ENCODE peak calls at places on chromosome 1, in ten cellular contexts. One of them, this sample, is unnamed.

GRCh38 chr1:225842074-225842473 is 32.1 kb downstream of the EPHX1 start:
- DNase-seq in LNCaP clone FGC: no peak
- DNase-seq in pancreas: no peak
- DNase-seq in heart left ventricle: no peak
- DNase-seq in pulmonary artery endothelial cell: no peak
- DNase-seq in activated naive CD4-positive, alpha-beta T cell treated with anti-CD3 and anti-CD28 coated beads, Interleukin-2, amount 10 ng/mL, durations not matched to agents 7 days and 5 days: peak
- DNase-seq in dorsolateral prefrontal cortex: peak
- DNase-seq in foreskin melanocyte: no peak
- DNase-seq in ACHN: no peak
- DNase-seq in stimulated activated CD4-positive, alpha-beta T cell treated with anti-CD3 and anti-CD28 coated beads, Interleukin-4, amount 100 ng/mL, for 48 hours: no peak
- DNase-seq in this sample: no peak

GRCh38 chr1:109425391-109425790 is 857 bp downstream of the PSMA5 start:
- DNase-seq in LNCaP clone FGC: no peak
- DNase-seq in pancreas: no peak
- DNase-seq in heart left ventricle: no peak
- DNase-seq in pulmonary artery endothelial cell: no peak
- DNase-seq in activated naive CD4-positive, alpha-beta T cell treated with anti-CD3 and anti-CD28 coated beads, Interleukin-2, amount 10 ng/mL, durations not matched to agents 7 days and 5 days: no peak
- DNase-seq in dorsolateral prefrontal cortex: no peak
- DNase-seq in foreskin melanocyte: no peak
- DNase-seq in ACHN: peak
- DNase-seq in stimulated activated CD4-positive, alpha-beta T cell treated with anti-CD3 and anti-CD28 coated beads, Interleukin-4, amount 100 ng/mL, for 48 hours: no peak
- DNase-seq in this sample: peak

GRCh38 chr1:8892026-8892425 is 13.5 kb upstream of the ENO1 start:
- DNase-seq in LNCaP clone FGC: no peak
- DNase-seq in pancreas: no peak
- DNase-seq in heart left ventricle: no peak
- DNase-seq in pulmonary artery endothelial cell: no peak
- DNase-seq in activated naive CD4-positive, alpha-beta T cell treated with anti-CD3 and anti-CD28 coated beads, Interleukin-2, amount 10 ng/mL, durations not matched to agents 7 days and 5 days: no peak
- DNase-seq in dorsolateral prefrontal cortex: no peak
- DNase-seq in foreskin melanocyte: no peak
- DNase-seq in ACHN: no peak
- DNase-seq in stimulated activated CD4-positive, alpha-beta T cell treated with anti-CD3 and anti-CD28 coated beads, Interleukin-4, amount 100 ng/mL, for 48 hours: no peak
- DNase-seq in this sample: no peak

GRCh38 chr1:153963850-153964331 is 554 bp upstream of the SLC39A1 start:
- DNase-seq in LNCaP clone FGC: no peak
- DNase-seq in pancreas: peak
- DNase-seq in heart left ventricle: no peak
- DNase-seq in pulmonary artery endothelial cell: no peak
- DNase-seq in activated naive CD4-positive, alpha-beta T cell treated with anti-CD3 and anti-CD28 coated beads, Interleukin-2, amount 10 ng/mL, durations not matched to agents 7 days and 5 days: no peak
- DNase-seq in dorsolateral prefrontal cortex: no peak
- DNase-seq in foreskin melanocyte: no peak
- DNase-seq in ACHN: peak
- DNase-seq in stimulated activated CD4-positive, alpha-beta T cell treated with anti-CD3 and anti-CD28 coated beads, Interleukin-4, amount 100 ng/mL, for 48 hours: no peak
- DNase-seq in this sample: no peak

GRCh38 chr1:87478231-87478630 is 149.6 kb downstream of the LMO4 start:
- DNase-seq in LNCaP clone FGC: no peak
- DNase-seq in pancreas: no peak
- DNase-seq in heart left ventricle: no peak
- DNase-seq in pulmonary artery endothelial cell: no peak
- DNase-seq in activated naive CD4-positive, alpha-beta T cell treated with anti-CD3 and anti-CD28 coated beads, Interleukin-2, amount 10 ng/mL, durations not matched to agents 7 days and 5 days: no peak
- DNase-seq in dorsolateral prefrontal cortex: no peak
- DNase-seq in foreskin melanocyte: no peak
- DNase-seq in ACHN: peak
- DNase-seq in stimulated activated CD4-positive, alpha-beta T cell treated with anti-CD3 and anti-CD28 coated beads, Interleukin-4, amount 100 ng/mL, for 48 hours: no peak
- DNase-seq in this sample: no peak

GRCh38 chr1:77658271-77658670 is 24.2 kb downstream of the ZZZ3 start:
- DNase-seq in LNCaP clone FGC: no peak
- DNase-seq in pancreas: no peak
- DNase-seq in heart left ventricle: no peak
- DNase-seq in pulmonary artery endothelial cell: no peak
- DNase-seq in activated naive CD4-positive, alpha-beta T cell treated with anti-CD3 and anti-CD28 coated beads, Interleukin-2, amount 10 ng/mL, durations not matched to agents 7 days and 5 days: no peak
- DNase-seq in dorsolateral prefrontal cortex: no peak
- DNase-seq in foreskin melanocyte: no peak
- DNase-seq in ACHN: no peak
- DNase-seq in stimulated activated CD4-positive, alpha-beta T cell treated with anti-CD3 and anti-CD28 coated beads, Interleukin-4, amount 100 ng/mL, for 48 hours: no peak
- DNase-seq in this sample: no peak

GRCh38 chr1:151309851-151310323 is 17.3 kb downstream of the PI4KB start:
- DNase-seq in LNCaP clone FGC: no peak
- DNase-seq in pancreas: no peak
- DNase-seq in heart left ventricle: no peak
- DNase-seq in pulmonary artery endothelial cell: no peak
- DNase-seq in activated naive CD4-positive, alpha-beta T cell treated with anti-CD3 and anti-CD28 coated beads, Interleukin-2, amount 10 ng/mL, durations not matched to agents 7 days and 5 days: no peak
- DNase-seq in dorsolateral prefrontal cortex: no peak
- DNase-seq in foreskin melanocyte: peak
- DNase-seq in ACHN: no peak
- DNase-seq in stimulated activated CD4-positive, alpha-beta T cell treated with anti-CD3 and anti-CD28 coated beads, Interleukin-4, amount 100 ng/mL, for 48 hours: no peak
- DNase-seq in this sample: no peak

GRCh38 chr1:230680300-230681025 is 33.5 kb downstream of the AGT start:
- DNase-seq in LNCaP clone FGC: no peak
- DNase-seq in pancreas: no peak
- DNase-seq in heart left ventricle: no peak
- DNase-seq in pulmonary artery endothelial cell: no peak
- DNase-seq in activated naive CD4-positive, alpha-beta T cell treated with anti-CD3 and anti-CD28 coated beads, Interleukin-2, amount 10 ng/mL, durations not matched to agents 7 days and 5 days: no peak
- DNase-seq in dorsolateral prefrontal cortex: no peak
- DNase-seq in foreskin melanocyte: no peak
- DNase-seq in ACHN: no peak
- DNase-seq in stimulated activated CD4-positive, alpha-beta T cell treated with anti-CD3 and anti-CD28 coated beads, Interleukin-4, amount 100 ng/mL, for 48 hours: no peak
- DNase-seq in this sample: no peak

GRCh38 chr1:25173809-25174320 is 58.4 kb downstream of the SYF2 start:
- DNase-seq in LNCaP clone FGC: no peak
- DNase-seq in pancreas: no peak
- DNase-seq in heart left ventricle: no peak
- DNase-seq in pulmonary artery endothelial cell: no peak
- DNase-seq in activated naive CD4-positive, alpha-beta T cell treated with anti-CD3 and anti-CD28 coated beads, Interleukin-2, amount 10 ng/mL, durations not matched to agents 7 days and 5 days: no peak
- DNase-seq in dorsolateral prefrontal cortex: no peak
- DNase-seq in foreskin melanocyte: no peak
- DNase-seq in ACHN: no peak
- DNase-seq in stimulated activated CD4-positive, alpha-beta T cell treated with anti-CD3 and anti-CD28 coated beads, Interleukin-4, amount 100 ng/mL, for 48 hours: no peak
- DNase-seq in this sample: no peak